ENCODE peak calls at places on chromosomes 4 and X, in five cellular contexts. S, I, V, E and F are unnamed samples.

GRCh38 chrX:40465735-40466551 is 114.8 kb upstream of the ATP6AP2 start:
- DNase-seq in V (no peak), I (no peak), E (no peak), S (no peak), F (no peak)

GRCh38 chr4:1753692-1754311 is 32.5 kb downstream of the TACC3 start:
- DNase-seq in E (no peak), V (peak; percentile 39), I (no peak), S (no peak), F (no peak)

GRCh38 chrX:149630681-149631292 is 805 bp downstream of the TMEM185A start:
- DNase-seq in S (no peak), I (no peak), V (peak; percentile 12), E (no peak), F (peak; percentile 61)

GRCh38 chrX:3326721-3327120 is 19.7 kb downstream of the MXRA5 start:
- DNase-seq in V (no peak), I (no peak), E (no peak), S (no peak), F (no peak)

GRCh38 chr4:151712777-151713176 is 48.0 kb downstream of the GATB start:
- DNase-seq in I (no peak), S (no peak), E (no peak), V (no peak), F (no peak)

GRCh38 chr4:185740471-185740873 is 71.5 kb downstream of the SORBS2 start:
- DNase-seq in S (no peak), I (no peak), V (no peak), E (no peak), F (no peak)

GRCh38 chrX:15789979-15790765 is at the start of gene ZRSR2:
- DNase-seq in E (peak; percentile 87), S (peak; percentile 84), I (peak; percentile 91), V (peak; percentile 84), F (peak; percentile 76)

GRCh38 chr4:114780205-114780604 is 181.6 kb downstream of the UGT8 start:
- DNase-seq in I (no peak), E (no peak), S (no peak), V (peak; percentile 24), F (peak; percentile 57)

GRCh38 chr4:168831919-168832745 is 177.9 kb downstream of the CBR4 start:
- DNase-seq in E (peak; percentile 83), V (peak; percentile 72), S (peak; percentile 89), I (peak; percentile 85), F (peak; percentile 62)

GRCh38 chr4:138686078-138686477 is 329.5 kb upstream of the NOCT start:
- DNase-seq in S (no peak), V (no peak), E (no peak), I (no peak), F (no peak)

GRCh38 chr4:168853770-168854169 is 156.3 kb downstream of the CBR4 start:
- DNase-seq in I (no peak), V (no peak), S (no peak), E (no peak), F (no peak)

GRCh38 chrX:36898301-36898700 is 109.9 kb upstream of the FAM47C start:
- DNase-seq in S (no peak), E (no peak), I (no peak), V (no peak), F (peak; percentile 14)

GRCh38 chr4:2266181-2266580 is 4.3 kb upstream of the MXD4 start:
- DNase-seq in S (peak; percentile 77), I (peak; percentile 83), E (peak; percentile 76), V (no peak), F (no peak)

GRCh38 chrX:15242899-15243555 is 26.9 kb downstream of the ASB9 start:
- DNase-seq in E (no peak), I (no peak), V (peak; percentile 36), S (no peak), F (peak; percentile 53)

GRCh38 chr4:99033956-99034355 is 38.4 kb downstream of the METAP1 start:
- DNase-seq in V (no peak), I (no peak), S (no peak), E (no peak), F (no peak)

GRCh38 chrX:42606591-42606990 is 171.4 kb downstream of the PPP1R2C start:
- DNase-seq in S (no peak), I (no peak), E (no peak), V (no peak), F (no peak)

GRCh38 chr4:134045411-134045810 is 156.2 kb downstream of the PABPC4L start:
- DNase-seq in E (no peak), S (no peak), I (no peak), V (no peak), F (no peak)

GRCh38 chrX:63686878-63687714 is 97.9 kb downstream of the ARHGEF9 start:
- DNase-seq in V (peak; percentile 17), S (no peak), I (no peak), E (no peak), F (peak; percentile 70)

GRCh38 chrX:129698150-129698549 is 40.6 kb upstream of the XPNPEP2 start:
- DNase-seq in E (no peak), S (no peak), I (no peak), V (no peak), F (peak; percentile 35)

GRCh38 chr4:156751486-156751885 is 220.1 kb downstream of the PDGFC start:
- DNase-seq in V (no peak), E (no peak), I (no peak), S (no peak), F (no peak)